ENCODE peak calls at places on chromosomes 7 and 10, in five cellular contexts. R is SK-N-SH, I is dorsolateral prefrontal cortex, Q is suprapubic skin, Y is H9. M is an unnamed sample.

GRCh38 chr10:62514079-62514693 is 140.0 kb downstream of the ZNF365 start:
- DNase-seq in R (no peak), I (no peak), Q (no peak), Y (no peak), M (no peak)

GRCh38 chr10:67788028-67788886 is 49.7 kb downstream of the DNAJC12 start:
- DNase-seq in R (peak), I (no peak), Q (no peak), Y (peak), M (peak)

GRCh38 chr10:53441804-53442203 is 669.2 kb upstream of the MBL2 start:
- DNase-seq in R (no peak), I (no peak), Q (no peak), Y (no peak), M (no peak)

GRCh38 chr7:12862146-12862545 is 174.7 kb downstream of the ARL4A start:
- DNase-seq in R (no peak), I (no peak), Q (no peak), Y (no peak), M (no peak)

GRCh38 chr7:55552320-55553086 is 19.8 kb downstream of the VOPP1 start:
- DNase-seq in R (no peak), I (peak), Q (no peak), Y (no peak), M (peak)

GRCh38 chr10:124652701-124653100 is 91.5 kb downstream of the FAM53B start:
- DNase-seq in R (no peak), I (no peak), Q (no peak), Y (no peak), M (no peak)

GRCh38 chr7:142024547-142024946 is 28.9 kb downstream of the MGAM start:
- DNase-seq in R (no peak), I (no peak), Q (no peak), Y (no peak), M (no peak)

GRCh38 chr10:22986771-22987542 is 59.1 kb downstream of the ARMC3 start:
- DNase-seq in R (peak), I (no peak), Q (no peak), Y (no peak), M (no peak)

GRCh38 chr10:8304861-8305260 is 250.4 kb downstream of the GATA3 start:
- DNase-seq in R (no peak), I (no peak), Q (no peak), Y (no peak), M (no peak)

GRCh38 chr7:48748081-48748833 is 176.1 kb upstream of the CDC14C start:
- DNase-seq in R (no peak), I (no peak), Q (no peak), Y (no peak), M (no peak)

GRCh38 chr10:11713186-11713743 is 28.9 kb upstream of the ECHDC3 start:
- DNase-seq in R (no peak), I (no peak), Q (no peak), Y (no peak), M (no peak)

GRCh38 chr7:95794917-95795515 is 22.7 kb downstream of the DYNC1I1 start:
- DNase-seq in R (peak), I (no peak), Q (no peak), Y (peak), M (no peak)

GRCh38 chr7:125255793-125256192 is 326.2 kb upstream of the POT1 start:
- DNase-seq in R (no peak), I (no peak), Q (no peak), Y (no peak), M (no peak)

GRCh38 chr7:47664650-47665049 is 82.7 kb upstream of the TNS3 start:
- DNase-seq in R (no peak), I (no peak), Q (no peak), Y (no peak), M (no peak)

GRCh38 chr10:51074238-51075028 is at the start of gene PRKG1:
- DNase-seq in R (peak), I (peak), Q (peak), Y (peak), M (no peak)

GRCh38 chr7:44967571-44968446 is 11.0 kb downstream of the MYO1G start:
- DNase-seq in R (peak), I (no peak), Q (peak), Y (peak), M (no peak)

GRCh38 chr10:18005445-18005780 is 53.7 kb downstream of the SLC39A12 start:
- DNase-seq in R (no peak), I (no peak), Q (no peak), Y (no peak), M (no peak)
- H3K27ac ChIP-seq in R (no peak), I (no peak), Q (no peak), Y (no peak), M (peak)

GRCh38 chr10:26494018-26494417 is 55.9 kb downstream of the APBB1IP start:
- DNase-seq in R (no peak), I (no peak), Q (no peak), Y (no peak), M (no peak)
- H3K27ac ChIP-seq in R (no peak), I (no peak), Q (no peak), Y (no peak), M (no peak)

GRCh38 chr7:139648617-139648932 is 125.1 kb downstream of the CLEC2L start:
- DNase-seq in R (no peak), I (no peak), Q (no peak), Y (no peak), M (no peak)
- H3K27ac ChIP-seq in R (no peak), I (peak), Q (no peak), Y (no peak), M (peak)

DNA sequence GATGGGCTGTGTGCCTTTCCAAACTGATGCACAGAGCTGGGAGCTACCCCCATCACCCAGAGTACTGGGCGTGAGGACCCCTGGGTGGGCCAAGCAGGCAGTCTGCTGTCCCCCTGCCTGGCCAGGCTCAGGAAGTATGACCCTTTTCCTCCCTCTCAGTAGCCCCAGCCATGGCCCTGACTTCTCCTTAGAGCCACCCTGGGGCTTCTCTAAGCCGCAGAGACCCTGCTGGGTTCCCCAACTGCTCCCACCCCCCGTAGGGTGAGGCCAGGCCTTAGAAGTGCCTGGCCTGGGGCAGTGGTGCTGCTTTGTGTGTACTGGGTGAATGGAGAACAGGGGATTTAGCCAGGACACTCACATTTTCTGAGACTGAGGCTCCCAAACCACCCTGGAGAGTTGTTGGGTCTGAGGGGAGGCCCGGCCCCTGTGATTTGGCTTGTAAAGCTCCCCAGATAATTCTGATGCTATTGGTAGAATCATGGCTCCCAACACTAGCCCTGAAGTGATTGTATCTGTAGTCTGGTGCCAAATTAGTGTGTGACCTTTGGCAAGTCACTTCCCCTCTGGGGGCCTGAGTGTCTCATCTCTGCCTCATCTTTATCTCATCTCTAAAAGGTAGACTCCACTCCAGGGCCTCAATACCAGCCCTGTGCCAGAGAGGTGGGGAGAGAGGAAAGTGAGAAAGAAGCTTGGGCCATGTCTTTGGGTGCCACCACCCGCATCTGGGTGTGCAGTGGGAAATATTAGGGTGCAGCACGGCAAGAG is 99.7 kb upstream of the PPIF start:
- DNase-seq in R (no peak), I (no peak), Q (no peak), Y (no peak), M (no peak)
- H3K27ac ChIP-seq in R (peak), I (peak), Q (peak), Y (no peak), M (peak)